ENCODE peak calls at places on chromosome X, in six cellular contexts. One of them, this sample, is unnamed.

GRCh38 chrX:132505116-132505515 is 16.3 kb upstream of the MBNL3 start:
- DNase-seq in H1: no peak
- DNase-seq in HepG2: peak
- DNase-seq in GM12891: no peak
- DNase-seq in K562: no peak
- DNase-seq in SK-N-SH: no peak
- DNase-seq in this sample: no peak

GRCh38 chrX:153865685-153866084 is 20.3 kb downstream of the L1CAM start:
- DNase-seq in H1: no peak
- DNase-seq in HepG2: no peak
- DNase-seq in GM12891: no peak
- DNase-seq in K562: no peak
- DNase-seq in SK-N-SH: no peak
- DNase-seq in this sample: peak

GRCh38 chrX:15242899-15243555 is 26.9 kb downstream of the ASB9 start:
- DNase-seq in H1: no peak
- DNase-seq in HepG2: peak
- DNase-seq in GM12891: peak
- DNase-seq in K562: peak
- DNase-seq in SK-N-SH: peak
- DNase-seq in this sample: no peak

GRCh38 chrX:147072747-147073146 is 258.2 kb upstream of the CXorf51A start:
- DNase-seq in H1: no peak
- DNase-seq in HepG2: no peak
- DNase-seq in GM12891: no peak
- DNase-seq in K562: no peak
- DNase-seq in SK-N-SH: no peak
- DNase-seq in this sample: no peak

GRCh38 chrX:134658421-134658896 is at the start of gene PLAC1:
- DNase-seq in H1: no peak
- DNase-seq in HepG2: no peak
- DNase-seq in GM12891: no peak
- DNase-seq in K562: no peak
- DNase-seq in SK-N-SH: no peak
- DNase-seq in this sample: no peak

GRCh38 chrX:112832481-112833095 is 8.0 kb downstream of the AMOT start:
- DNase-seq in H1: no peak
- DNase-seq in HepG2: no peak
- DNase-seq in GM12891: no peak
- DNase-seq in K562: no peak
- DNase-seq in SK-N-SH: no peak
- DNase-seq in this sample: no peak

GRCh38 chrX:11478971-11479370 is 185.8 kb downstream of the AMELX start:
- DNase-seq in H1: no peak
- DNase-seq in HepG2: no peak
- DNase-seq in GM12891: no peak
- DNase-seq in K562: no peak
- DNase-seq in SK-N-SH: no peak
- DNase-seq in this sample: no peak

GRCh38 chrX:30301977-30302376 is 7.2 kb downstream of the NR0B1 start:
- DNase-seq in H1: no peak
- DNase-seq in HepG2: no peak
- DNase-seq in GM12891: no peak
- DNase-seq in K562: no peak
- DNase-seq in SK-N-SH: no peak
- DNase-seq in this sample: no peak

GRCh38 chrX:70030242-70030823 is 19.4 kb downstream of the AWAT2 start:
- DNase-seq in H1: no peak
- DNase-seq in HepG2: peak
- DNase-seq in GM12891: peak
- DNase-seq in K562: peak
- DNase-seq in SK-N-SH: peak
- DNase-seq in this sample: peak

GRCh38 chrX:129622757-129623301 is 31.9 kb downstream of the APLN start:
- DNase-seq in H1: peak
- DNase-seq in HepG2: no peak
- DNase-seq in GM12891: no peak
- DNase-seq in K562: no peak
- DNase-seq in SK-N-SH: no peak
- DNase-seq in this sample: no peak

GRCh38 chrX:40864972-40865371 is 129.6 kb upstream of the MED14 start:
- DNase-seq in H1: no peak
- DNase-seq in HepG2: no peak
- DNase-seq in GM12891: no peak
- DNase-seq in K562: no peak
- DNase-seq in SK-N-SH: no peak
- DNase-seq in this sample: no peak

GRCh38 chrX:151724563-151725337 is 8.9 kb downstream of the FATE1 start:
- DNase-seq in H1: no peak
- DNase-seq in HepG2: no peak
- DNase-seq in GM12891: no peak
- DNase-seq in K562: no peak
- DNase-seq in SK-N-SH: no peak
- DNase-seq in this sample: no peak

GRCh38 chrX:153719701-153720100 is 4.5 kb downstream of the BCAP31 start:
- DNase-seq in H1: no peak
- DNase-seq in HepG2: no peak
- DNase-seq in GM12891: no peak
- DNase-seq in K562: no peak
- DNase-seq in SK-N-SH: no peak
- DNase-seq in this sample: no peak

GRCh38 chrX:134172588-134173259 is 64.3 kb upstream of the CCDC160 start:
- DNase-seq in H1: no peak
- DNase-seq in HepG2: no peak
- DNase-seq in GM12891: no peak
- DNase-seq in K562: no peak
- DNase-seq in SK-N-SH: peak
- DNase-seq in this sample: no peak

GRCh38 chrX:23908219-23909003 is 605 bp downstream of the CXorf58 start:
- DNase-seq in H1: no peak
- DNase-seq in HepG2: no peak
- DNase-seq in GM12891: no peak
- DNase-seq in K562: peak
- DNase-seq in SK-N-SH: no peak
- DNase-seq in this sample: no peak

GRCh38 chrX:8484360-8484759 is 19.7 kb downstream of the VCX3B start:
- DNase-seq in H1: no peak
- DNase-seq in HepG2: no peak
- DNase-seq in GM12891: no peak
- DNase-seq in K562: no peak
- DNase-seq in SK-N-SH: no peak
- DNase-seq in this sample: no peak

GRCh38 chrX:22041931-22042530 is 9.9 kb downstream of the PHEX start:
- DNase-seq in H1: no peak
- DNase-seq in HepG2: no peak
- DNase-seq in GM12891: no peak
- DNase-seq in K562: peak
- DNase-seq in SK-N-SH: no peak
- DNase-seq in this sample: no peak

GRCh38 chrX:10525381-10525780 is 95.0 kb downstream of the MID1 start:
- DNase-seq in H1: no peak
- DNase-seq in HepG2: no peak
- DNase-seq in GM12891: no peak
- DNase-seq in K562: no peak
- DNase-seq in SK-N-SH: no peak
- DNase-seq in this sample: no peak

GRCh38 chrX:39335447-39336235 is 534.4 kb downstream of the MID1IP1 start:
- DNase-seq in H1: no peak
- DNase-seq in HepG2: no peak
- DNase-seq in GM12891: no peak
- DNase-seq in K562: no peak
- DNase-seq in SK-N-SH: no peak
- DNase-seq in this sample: no peak

GRCh38 chrX:39338583-39338982 is 537.3 kb downstream of the MID1IP1 start:
- DNase-seq in H1: no peak
- DNase-seq in HepG2: no peak
- DNase-seq in GM12891: no peak
- DNase-seq in K562: no peak
- DNase-seq in SK-N-SH: no peak
- DNase-seq in this sample: no peak

GRCh38 chrX:39331062-39331704 is 529.9 kb downstream of the MID1IP1 start:
- DNase-seq in H1: no peak
- DNase-seq in HepG2: no peak
- DNase-seq in GM12891: no peak
- DNase-seq in K562: no peak
- DNase-seq in SK-N-SH: no peak
- DNase-seq in this sample: no peak

GRCh38 chrX:39337461-39337860 is 536.2 kb downstream of the MID1IP1 start:
- DNase-seq in H1: no peak
- DNase-seq in HepG2: no peak
- DNase-seq in GM12891: no peak
- DNase-seq in K562: no peak
- DNase-seq in SK-N-SH: no peak
- DNase-seq in this sample: no peak

DNA sequence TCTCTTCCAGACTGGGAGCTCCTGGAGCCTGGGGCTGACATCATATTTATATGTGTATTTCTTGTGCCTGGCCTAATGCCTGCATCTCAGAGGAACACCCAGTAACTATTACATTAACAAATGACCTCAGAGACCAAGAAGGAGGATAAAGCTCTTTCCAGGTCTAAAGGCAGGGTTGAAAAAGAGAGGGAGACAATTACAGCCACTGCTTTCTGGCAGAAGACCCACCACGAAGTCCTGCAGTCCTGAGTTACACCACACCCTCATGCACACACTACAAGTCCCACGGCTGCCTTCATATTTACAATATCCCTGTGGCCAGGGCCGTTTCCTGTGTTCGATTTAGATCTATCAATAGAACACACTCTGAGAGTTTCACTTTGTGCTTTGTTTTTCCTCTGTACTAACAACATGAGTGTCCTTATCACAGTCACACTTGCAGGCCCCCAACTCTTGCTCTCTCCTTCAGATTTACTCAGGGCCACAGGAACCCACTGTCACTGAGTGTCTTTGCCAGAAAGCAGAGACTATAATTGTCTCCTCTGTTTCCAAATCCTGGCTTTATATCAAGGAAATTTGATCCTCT is 535.5 kb downstream of the MID1IP1 start:
- DNase-seq in H1: no peak
- DNase-seq in HepG2: no peak
- DNase-seq in GM12891: no peak
- DNase-seq in K562: no peak
- DNase-seq in SK-N-SH: no peak
- DNase-seq in this sample: no peak
- TF ChIP-seq POLR2AphosphoS5 in H1: no peak
- TF ChIP-seq POLR2AphosphoS5 in HepG2: no peak
- TF ChIP-seq POLR2AphosphoS5 in GM12891: no peak
- TF ChIP-seq POLR2AphosphoS5 in K562: no peak
- TF ChIP-seq POLR2AphosphoS5 in SK-N-SH: no peak
- TF ChIP-seq POLR2AphosphoS5 in this sample: no peak

GRCh38 chrX:124502599-124502998 is 156.2 kb downstream of the SH2D1A start:
- DNase-seq in H1: no peak
- DNase-seq in HepG2: no peak
- DNase-seq in GM12891: no peak
- DNase-seq in K562: no peak
- DNase-seq in SK-N-SH: no peak
- DNase-seq in this sample: no peak

GRCh38 chrX:124502144-124502543 is 155.8 kb downstream of the SH2D1A start:
- DNase-seq in H1: no peak
- DNase-seq in HepG2: no peak
- DNase-seq in GM12891: no peak
- DNase-seq in K562: no peak
- DNase-seq in SK-N-SH: no peak
- DNase-seq in this sample: no peak

GRCh38 chrX:124501566-124501965 is 155.2 kb downstream of the SH2D1A start:
- DNase-seq in H1: no peak
- DNase-seq in HepG2: no peak
- DNase-seq in GM12891: no peak
- DNase-seq in K562: no peak
- DNase-seq in SK-N-SH: no peak
- DNase-seq in this sample: no peak

GRCh38 chrX:124493984-124494383 is 147.6 kb downstream of the SH2D1A start:
- DNase-seq in H1: no peak
- DNase-seq in HepG2: no peak
- DNase-seq in GM12891: no peak
- DNase-seq in K562: no peak
- DNase-seq in SK-N-SH: no peak
- DNase-seq in this sample: no peak

GRCh38 chrX:124497386-124497785 is 151.0 kb downstream of the SH2D1A start:
- DNase-seq in H1: no peak
- DNase-seq in HepG2: no peak
- DNase-seq in GM12891: no peak
- DNase-seq in K562: no peak
- DNase-seq in SK-N-SH: no peak
- DNase-seq in this sample: no peak
- TF ChIP-seq TAF1 in H1: no peak
- TF ChIP-seq TAF1 in HepG2: no peak
- TF ChIP-seq TAF1 in GM12891: no peak
- TF ChIP-seq TAF1 in K562: no peak
- TF ChIP-seq TAF1 in SK-N-SH: no peak
- TF ChIP-seq TAF1 in this sample: no peak

DNA sequence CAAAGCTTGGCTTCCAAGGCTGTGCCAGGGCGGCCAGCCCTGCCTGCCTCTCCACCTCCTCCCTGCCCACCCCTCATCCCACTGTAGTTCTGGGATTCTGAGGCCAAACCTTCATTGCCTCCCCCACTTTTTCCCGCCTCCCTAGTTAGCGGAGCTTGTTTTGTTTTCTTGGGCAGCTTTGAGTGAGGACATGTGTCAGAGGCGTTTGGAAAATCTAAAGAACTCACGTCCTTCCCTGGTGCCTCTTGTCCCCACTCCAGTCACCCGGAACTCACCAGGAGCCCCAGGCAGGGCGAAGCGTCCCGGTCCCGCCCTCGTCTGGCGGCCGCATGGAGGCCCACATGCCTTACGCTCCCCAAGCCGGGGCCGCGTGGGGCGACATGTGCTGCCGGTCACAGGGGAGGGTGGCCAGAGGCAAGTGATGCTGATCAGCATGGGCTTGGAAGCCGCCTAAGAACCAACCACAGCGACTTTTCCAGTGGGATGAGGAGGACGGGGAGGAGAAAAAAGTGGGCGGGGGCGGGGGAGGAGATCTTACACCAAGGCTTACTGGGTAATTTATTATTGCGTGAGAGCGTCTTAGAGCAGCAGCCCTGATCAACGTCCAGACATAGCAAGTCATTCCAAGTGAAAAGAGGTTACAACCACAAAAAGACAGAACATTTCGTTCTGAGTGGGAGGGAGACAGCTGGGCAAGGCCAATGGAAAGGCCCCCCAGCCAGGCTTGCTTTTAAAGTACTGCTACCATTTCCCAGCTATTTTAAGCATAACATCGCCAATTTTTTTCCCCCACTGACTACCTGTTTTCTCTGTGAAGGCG is 48.5 kb downstream of the PRPS1 start:
- DNase-seq in H1: no peak
- DNase-seq in HepG2: no peak
- DNase-seq in GM12891: no peak
- DNase-seq in K562: peak
- DNase-seq in SK-N-SH: peak
- DNase-seq in this sample: no peak
- TF ChIP-seq POLR2AphosphoS5 in H1: no peak
- TF ChIP-seq POLR2AphosphoS5 in HepG2: no peak
- TF ChIP-seq POLR2AphosphoS5 in GM12891: no peak
- TF ChIP-seq POLR2AphosphoS5 in K562: no peak
- TF ChIP-seq POLR2AphosphoS5 in SK-N-SH: no peak
- TF ChIP-seq POLR2AphosphoS5 in this sample: no peak

DNA sequence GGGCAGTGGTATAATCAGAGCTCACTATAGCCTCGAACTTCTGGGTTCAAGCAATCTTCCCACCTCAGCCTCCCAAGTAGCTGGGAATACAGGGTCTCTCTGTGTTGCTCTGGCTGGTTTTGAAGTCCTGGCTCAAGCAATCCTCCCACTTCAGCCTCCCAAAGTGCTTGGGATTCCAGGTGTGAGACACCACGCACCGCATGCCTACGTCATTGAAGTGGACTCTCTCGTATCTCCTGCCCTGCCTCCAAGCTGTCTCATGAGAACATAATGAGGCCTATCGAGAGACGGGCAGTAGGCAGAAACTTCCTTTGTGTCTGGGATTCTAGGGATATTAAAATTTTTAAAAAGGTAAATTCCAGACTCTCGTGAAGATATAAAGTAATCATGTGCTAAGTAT is 65.0 kb upstream of the NLGN4X start:
- DNase-seq in H1: no peak
- DNase-seq in HepG2: no peak
- DNase-seq in GM12891: no peak
- DNase-seq in K562: no peak
- DNase-seq in SK-N-SH: no peak
- DNase-seq in this sample: no peak
- TF ChIP-seq TAF1 in H1: no peak
- TF ChIP-seq TAF1 in HepG2: no peak
- TF ChIP-seq TAF1 in GM12891: no peak
- TF ChIP-seq TAF1 in K562: no peak
- TF ChIP-seq TAF1 in SK-N-SH: no peak
- TF ChIP-seq TAF1 in this sample: no peak

This sample was measured in GM12892.